ENCODE peak calls at places on chromosomes 4 and X, in four cellular contexts. One of them, this sample, is unnamed. For H3K9me3, the result is how much of the 10 kb centered on the place peaks cover.

GRCh38 chr4:2827874-2828751 is 15.5 kb upstream of the ADD1 start:
- DNase-seq in left ventricle myocardium inferior: peak
- DNase-seq in H1: no peak
- DNase-seq in uterus: no peak
- DNase-seq in this sample: no peak

GRCh38 chr4:145840162-145840768 is 98.4 kb downstream of the ZNF827 start:
- DNase-seq in H1: no peak
- DNase-seq in left ventricle myocardium inferior: no peak
- DNase-seq in uterus: no peak
- DNase-seq in this sample: no peak

GRCh38 chr4:102042843-102043802 is 252.6 kb downstream of the BANK1 start:
- DNase-seq in uterus: no peak
- DNase-seq in H1: no peak
- DNase-seq in left ventricle myocardium inferior: no peak
- DNase-seq in this sample: no peak

GRCh38 chrX:129511689-129512088 is 11.6 kb downstream of the SMARCA1 start:
- DNase-seq in uterus: no peak
- DNase-seq in H1: no peak
- DNase-seq in left ventricle myocardium inferior: no peak
- DNase-seq in this sample: no peak

GRCh38 chr4:73895201-73896177 is 26.3 kb downstream of the CXCL1 start:
- DNase-seq in H1: no peak
- DNase-seq in uterus: no peak
- DNase-seq in left ventricle myocardium inferior: no peak
- DNase-seq in this sample: no peak

GRCh38 chr4:151193414-151193813 is 83.5 kb upstream of the PRSS48 start:
- DNase-seq in H1: no peak
- DNase-seq in left ventricle myocardium inferior: no peak
- DNase-seq in uterus: no peak
- DNase-seq in this sample: no peak

GRCh38 chr4:183478926-183479325 is 25.9 kb upstream of the ING2 start:
- DNase-seq in H1: no peak
- DNase-seq in uterus: no peak
- DNase-seq in left ventricle myocardium inferior: no peak
- DNase-seq in this sample: no peak

GRCh38 chr4:77788990-77789389 is 30.2 kb downstream of the CNOT6L start:
- DNase-seq in uterus: no peak
- DNase-seq in left ventricle myocardium inferior: no peak
- DNase-seq in H1: no peak
- DNase-seq in this sample: no peak

GRCh38 chr4:26458104-26458503 is 32.2 kb downstream of the CCKAR start:
- DNase-seq in left ventricle myocardium inferior: no peak
- DNase-seq in H1: no peak
- DNase-seq in uterus: no peak
- DNase-seq in this sample: no peak

GRCh38 chr4:147360301-147360700 is 120.6 kb upstream of the EDNRA start:
- DNase-seq in uterus: no peak
- DNase-seq in left ventricle myocardium inferior: no peak
- DNase-seq in H1: no peak
- DNase-seq in this sample: no peak

GRCh38 chr4:85430697-85431096 is 44.3 kb upstream of the ARHGAP24 start:
- DNase-seq in uterus: no peak
- DNase-seq in left ventricle myocardium inferior: no peak
- DNase-seq in H1: no peak
- DNase-seq in this sample: no peak

GRCh38 chrX:78517124-78517523 is 142.0 kb downstream of the RTL3 start:
- DNase-seq in uterus: no peak
- DNase-seq in H1: no peak
- DNase-seq in left ventricle myocardium inferior: no peak
- DNase-seq in this sample: no peak

GRCh38 chr4:174201898-174202297 is 81.6 kb downstream of the FBXO8 start:
- DNase-seq in uterus: no peak
- DNase-seq in H1: no peak
- DNase-seq in left ventricle myocardium inferior: no peak
- DNase-seq in this sample: no peak

GRCh38 chr4:5894266-5894665 is 1.4 kb upstream of the CRMP1 start:
- DNase-seq in left ventricle myocardium inferior: no peak
- DNase-seq in uterus: no peak
- DNase-seq in H1: no peak
- DNase-seq in this sample: no peak

GRCh38 chr4:40486534-40486933 is 143.1 kb downstream of the RBM47 start:
- DNase-seq in uterus: no peak
- DNase-seq in H1: no peak
- DNase-seq in left ventricle myocardium inferior: no peak
- DNase-seq in this sample: no peak

GRCh38 chr4:82419451-82419850 is 10.8 kb downstream of the HNRNPDL start:
- DNase-seq in uterus: no peak
- DNase-seq in H1: no peak
- DNase-seq in left ventricle myocardium inferior: no peak
- DNase-seq in this sample: no peak

GRCh38 chrX:140572724-140573123 is 67.9 kb upstream of the SOX3 start:
- DNase-seq in left ventricle myocardium inferior: no peak
- DNase-seq in H1: peak
- DNase-seq in uterus: no peak
- DNase-seq in this sample: no peak

GRCh38 chrX:22325091-22325490 is 52.4 kb downstream of the CBLL2 start:
- DNase-seq in H1: no peak
- DNase-seq in left ventricle myocardium inferior: no peak
- DNase-seq in uterus: no peak
- DNase-seq in this sample: no peak

GRCh38 chr4:86058621-86059020 is 301.2 kb downstream of the MAPK10 start:
- DNase-seq in H1: no peak
- DNase-seq in uterus: no peak
- DNase-seq in left ventricle myocardium inferior: no peak
- DNase-seq in this sample: no peak

GRCh38 chrX:150361777-150362351 is 1.3 kb upstream of the MAMLD1 start:
- DNase-seq in uterus: no peak
- DNase-seq in H1: no peak
- DNase-seq in left ventricle myocardium inferior: no peak
- DNase-seq in this sample: no peak

GRCh38 chr4:152586668-152587067 is 50.8 kb upstream of the FBXW7 start:
- DNase-seq in H1: no peak
- DNase-seq in left ventricle myocardium inferior: no peak
- DNase-seq in uterus: no peak
- DNase-seq in this sample: no peak

GRCh38 chrX:54358424-54359211 is 772 bp upstream of the WNK3 start:
- DNase-seq in uterus: peak
- DNase-seq in left ventricle myocardium inferior: peak
- DNase-seq in H1: peak
- DNase-seq in this sample: no peak

GRCh38 chrX:41875142-41875541 is 48.2 kb downstream of the CASK start:
- DNase-seq in uterus: no peak
- DNase-seq in H1: no peak
- DNase-seq in left ventricle myocardium inferior: no peak
- DNase-seq in this sample: no peak

GRCh38 chr4:67725981-67726380 is 25.0 kb upstream of the UBA6 start:
- DNase-seq in left ventricle myocardium inferior: no peak
- DNase-seq in uterus: no peak
- DNase-seq in H1: no peak
- DNase-seq in this sample: no peak

GRCh38 chr4:2243682-2244380 is 1.9 kb upstream of the HAUS3 start:
- DNase-seq in H1: no peak
- DNase-seq in uterus: peak
- DNase-seq in left ventricle myocardium inferior: peak
- DNase-seq in this sample: peak

GRCh38 chr4:142095886-142096605 is 459.7 kb downstream of the IL15 start:
- DNase-seq in uterus: peak
- DNase-seq in left ventricle myocardium inferior: no peak
- DNase-seq in H1: no peak
- DNase-seq in this sample: no peak

GRCh38 chrX:40092808-40093435 is 4.8 kb downstream of the BCOR start:
- DNase-seq in uterus: no peak
- DNase-seq in left ventricle myocardium inferior: no peak
- DNase-seq in H1: no peak
- DNase-seq in this sample: no peak

GRCh38 chr4:126123933-126124332 is 809.2 kb downstream of the FAT4 start:
- DNase-seq in left ventricle myocardium inferior: no peak
- DNase-seq in H1: no peak
- DNase-seq in uterus: no peak
- DNase-seq in this sample: no peak

GRCh38 chr4:185479507-185479971 is 8.0 kb upstream of the CCDC110 start:
- DNase-seq in H1: no peak
- DNase-seq in uterus: no peak
- DNase-seq in left ventricle myocardium inferior: no peak
- DNase-seq in this sample: no peak

GRCh38 chr4:122798101-122798500 is 28.5 kb upstream of the FGF2 start:
- DNase-seq in uterus: peak
- DNase-seq in H1: no peak
- DNase-seq in left ventricle myocardium inferior: peak
- DNase-seq in this sample: peak

GRCh38 chrX:131739823-131740222 is 195.9 kb downstream of the OR13H1 start:
- DNase-seq in H1: no peak
- DNase-seq in left ventricle myocardium inferior: no peak
- DNase-seq in uterus: no peak
- DNase-seq in this sample: no peak

GRCh38 chr4:141314627-141315026 is 93.9 kb downstream of the ZNF330 start:
- DNase-seq in H1: no peak
- DNase-seq in uterus: no peak
- DNase-seq in left ventricle myocardium inferior: no peak
- DNase-seq in this sample: no peak

DNA sequence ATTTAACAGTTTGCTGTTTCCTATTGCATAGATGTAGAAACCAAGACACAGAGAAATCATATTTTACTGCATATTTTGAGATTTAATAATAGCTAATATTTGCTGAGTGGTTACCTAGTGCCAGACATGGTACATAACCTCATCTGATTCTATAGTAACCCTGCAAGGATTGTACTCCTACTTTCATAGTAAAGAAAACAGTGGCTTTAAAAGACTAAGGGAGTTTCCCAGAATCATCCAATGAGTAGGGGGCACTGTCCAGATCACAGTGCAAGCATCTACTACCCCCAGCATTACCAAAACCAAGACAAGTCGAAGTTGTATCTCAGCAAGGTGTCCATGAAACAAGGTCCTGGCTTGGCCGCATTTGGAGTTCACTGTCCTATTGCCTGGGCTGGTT is 224.5 kb upstream of the TENM3 start:
- DNase-seq in left ventricle myocardium inferior: no peak
- DNase-seq in uterus: no peak
- DNase-seq in H1: no peak
- DNase-seq in this sample: no peak
- H3K9me3 ChIP-seq in left ventricle myocardium inferior: under half
- H3K9me3 ChIP-seq in uterus: under half
- H3K9me3 ChIP-seq in H1: under half
- H3K9me3 ChIP-seq in this sample: under half

GRCh38 chr4:28879178-28879577 is 1841.0 kb upstream of the PCDH7 start:
- DNase-seq in left ventricle myocardium inferior: no peak
- DNase-seq in uterus: no peak
- DNase-seq in H1: no peak
- DNase-seq in this sample: no peak

GRCh38 chr4:28883211-28883610 is 1837.0 kb upstream of the PCDH7 start:
- DNase-seq in uterus: no peak
- DNase-seq in H1: no peak
- DNase-seq in left ventricle myocardium inferior: no peak
- DNase-seq in this sample: no peak

DNA sequence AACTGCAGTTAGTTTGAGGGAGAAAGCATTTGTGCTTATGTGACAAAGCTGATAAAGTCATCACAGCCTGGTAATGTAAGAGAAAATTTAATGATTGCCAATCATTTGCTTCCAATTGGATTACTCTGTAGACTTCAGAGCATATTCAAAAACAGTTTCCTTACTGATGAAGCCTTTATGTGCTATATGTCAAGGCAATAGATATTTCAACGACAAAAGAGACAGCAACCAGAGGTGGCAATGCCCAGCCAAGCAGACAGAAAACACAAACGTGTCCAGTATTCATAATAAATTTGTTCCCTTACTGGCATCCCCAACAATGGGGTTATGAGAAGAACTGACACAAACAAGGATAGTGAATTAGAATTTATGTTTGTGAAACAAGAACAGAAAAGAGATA is 1840.3 kb upstream of the PCDH7 start:
- DNase-seq in uterus: no peak
- DNase-seq in H1: no peak
- DNase-seq in left ventricle myocardium inferior: no peak
- DNase-seq in this sample: no peak
- H3K9me3 ChIP-seq in uterus: under half
- H3K9me3 ChIP-seq in H1: under half
- H3K9me3 ChIP-seq in left ventricle myocardium inferior: under half
- H3K9me3 ChIP-seq in this sample: under half

GRCh38 chr4:149108626-149109025 is 666.4 kb upstream of the NR3C2 start:
- DNase-seq in left ventricle myocardium inferior: no peak
- DNase-seq in uterus: no peak
- DNase-seq in H1: no peak
- DNase-seq in this sample: no peak

GRCh38 chr4:149101649-149102048 is 659.4 kb upstream of the NR3C2 start:
- DNase-seq in H1: no peak
- DNase-seq in uterus: no peak
- DNase-seq in left ventricle myocardium inferior: no peak
- DNase-seq in this sample: no peak

DNA sequence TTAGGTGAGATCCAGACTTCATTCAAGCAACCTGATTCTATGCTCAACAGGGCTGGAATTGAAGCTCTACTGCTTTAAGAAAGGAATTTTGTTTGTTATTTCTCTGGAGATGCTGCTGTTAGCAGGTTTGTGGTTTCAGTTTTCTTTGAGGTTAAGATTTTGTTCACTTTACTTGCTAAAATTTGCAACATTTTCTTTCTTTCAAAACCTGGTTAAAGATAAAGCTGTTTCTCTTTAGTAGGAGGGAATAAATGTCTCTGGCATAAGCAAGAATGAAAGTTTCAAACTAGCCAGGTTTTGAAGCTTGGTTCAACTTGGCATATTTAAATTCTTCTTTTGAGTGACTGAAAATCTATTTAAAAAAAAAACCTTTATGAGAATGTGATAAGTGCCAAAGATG is 660.6 kb upstream of the NR3C2 start:
- DNase-seq in left ventricle myocardium inferior: no peak
- DNase-seq in uterus: no peak
- DNase-seq in H1: no peak
- DNase-seq in this sample: no peak
- H3K9me3 ChIP-seq in left ventricle myocardium inferior: under half
- H3K9me3 ChIP-seq in uterus: under half
- H3K9me3 ChIP-seq in H1: under half
- H3K9me3 ChIP-seq in this sample: under half

GRCh38 chr4:38800956-38801450 is 3.6 kb downstream of the TLR1 start:
- DNase-seq in uterus: no peak
- DNase-seq in left ventricle myocardium inferior: no peak
- DNase-seq in H1: no peak
- DNase-seq in this sample: no peak
- H3K9me3 ChIP-seq in uterus: under half
- H3K9me3 ChIP-seq in left ventricle myocardium inferior: under half
- H3K9me3 ChIP-seq in H1: under half
- H3K9me3 ChIP-seq in this sample: under half

GRCh38 chrX:65630771-65631170 is 36.7 kb upstream of the MSN start:
- DNase-seq in uterus: no peak
- DNase-seq in left ventricle myocardium inferior: no peak
- DNase-seq in H1: no peak
- DNase-seq in this sample: no peak
- H3K9me3 ChIP-seq in uterus: under half
- H3K9me3 ChIP-seq in left ventricle myocardium inferior: under half
- H3K9me3 ChIP-seq in H1: under half
- H3K9me3 ChIP-seq in this sample: under half

This sample was measured in right atrium auricular region.